ENCODE peak calls at places on chromosomes 7 and 10, in eight cellular contexts. One of them, this sample, is unnamed.

GRCh38 chr10:94343159-94343558 is 19.6 kb downstream of the NOC3L start:
- DNase-seq in Right ventricle myocardium superior: no peak
- DNase-seq in hepatic stellate cell: no peak
- DNase-seq in glutamatergic neuron: no peak
- DNase-seq in astrocyte: no peak
- DNase-seq in T1000: no peak
- DNase-seq in CD4-positive, alpha-beta T cell: no peak
- DNase-seq in stimulated activated CD4-positive, alpha-beta T cell treated with anti-CD3 and anti-CD28 coated beads, Interleukin-12 subunit alpha, Interleukin-12 subunit beta, amount 100 ng/mL, for 48 hours: no peak
- DNase-seq in this sample: no peak

GRCh38 chr7:145692237-145692950 is 424.2 kb upstream of the CNTNAP2 start:
- DNase-seq in hepatic stellate cell: no peak
- DNase-seq in T1000: peak
- DNase-seq in Right ventricle myocardium superior: peak
- DNase-seq in glutamatergic neuron: no peak
- DNase-seq in astrocyte: no peak
- DNase-seq in CD4-positive, alpha-beta T cell: no peak
- DNase-seq in stimulated activated CD4-positive, alpha-beta T cell treated with anti-CD3 and anti-CD28 coated beads, Interleukin-12 subunit alpha, Interleukin-12 subunit beta, amount 100 ng/mL, for 48 hours: no peak
- DNase-seq in this sample: no peak

GRCh38 chr10:27944005-27944404 is 54.9 kb downstream of the ODAD2 start:
- DNase-seq in astrocyte: no peak
- DNase-seq in T1000: no peak
- DNase-seq in stimulated activated CD4-positive, alpha-beta T cell treated with anti-CD3 and anti-CD28 coated beads, Interleukin-12 subunit alpha, Interleukin-12 subunit beta, amount 100 ng/mL, for 48 hours: no peak
- DNase-seq in glutamatergic neuron: no peak
- DNase-seq in hepatic stellate cell: no peak
- DNase-seq in Right ventricle myocardium superior: no peak
- DNase-seq in CD4-positive, alpha-beta T cell: no peak
- DNase-seq in this sample: no peak

GRCh38 chr10:21602313-21602712 is 68.3 kb downstream of the MLLT10 start:
- DNase-seq in astrocyte: peak
- DNase-seq in T1000: no peak
- DNase-seq in CD4-positive, alpha-beta T cell: no peak
- DNase-seq in hepatic stellate cell: no peak
- DNase-seq in Right ventricle myocardium superior: no peak
- DNase-seq in glutamatergic neuron: no peak
- DNase-seq in stimulated activated CD4-positive, alpha-beta T cell treated with anti-CD3 and anti-CD28 coated beads, Interleukin-12 subunit alpha, Interleukin-12 subunit beta, amount 100 ng/mL, for 48 hours: no peak
- DNase-seq in this sample: no peak

GRCh38 chr10:49359349-49360231 is 36.3 kb downstream of the DRGX start:
- DNase-seq in stimulated activated CD4-positive, alpha-beta T cell treated with anti-CD3 and anti-CD28 coated beads, Interleukin-12 subunit alpha, Interleukin-12 subunit beta, amount 100 ng/mL, for 48 hours: no peak
- DNase-seq in astrocyte: no peak
- DNase-seq in glutamatergic neuron: peak
- DNase-seq in T1000: no peak
- DNase-seq in Right ventricle myocardium superior: peak
- DNase-seq in hepatic stellate cell: no peak
- DNase-seq in CD4-positive, alpha-beta T cell: no peak
- DNase-seq in this sample: no peak

GRCh38 chr10:122487231-122487765 is 25.9 kb downstream of the HTRA1 start:
- DNase-seq in Right ventricle myocardium superior: peak
- DNase-seq in glutamatergic neuron: no peak
- DNase-seq in hepatic stellate cell: no peak
- DNase-seq in astrocyte: no peak
- DNase-seq in stimulated activated CD4-positive, alpha-beta T cell treated with anti-CD3 and anti-CD28 coated beads, Interleukin-12 subunit alpha, Interleukin-12 subunit beta, amount 100 ng/mL, for 48 hours: no peak
- DNase-seq in T1000: no peak
- DNase-seq in CD4-positive, alpha-beta T cell: no peak
- DNase-seq in this sample: no peak

GRCh38 chr10:80429521-80429966 is 21.2 kb downstream of the PRXL2A start:
- DNase-seq in astrocyte: no peak
- DNase-seq in glutamatergic neuron: no peak
- DNase-seq in stimulated activated CD4-positive, alpha-beta T cell treated with anti-CD3 and anti-CD28 coated beads, Interleukin-12 subunit alpha, Interleukin-12 subunit beta, amount 100 ng/mL, for 48 hours: no peak
- DNase-seq in CD4-positive, alpha-beta T cell: no peak
- DNase-seq in T1000: peak
- DNase-seq in Right ventricle myocardium superior: no peak
- DNase-seq in hepatic stellate cell: no peak
- DNase-seq in this sample: no peak

GRCh38 chr10:13658864-13659685 is 72.3 kb downstream of the PRPF18 start:
- DNase-seq in Right ventricle myocardium superior: peak
- DNase-seq in glutamatergic neuron: no peak
- DNase-seq in stimulated activated CD4-positive, alpha-beta T cell treated with anti-CD3 and anti-CD28 coated beads, Interleukin-12 subunit alpha, Interleukin-12 subunit beta, amount 100 ng/mL, for 48 hours: no peak
- DNase-seq in astrocyte: no peak
- DNase-seq in hepatic stellate cell: no peak
- DNase-seq in T1000: no peak
- DNase-seq in CD4-positive, alpha-beta T cell: no peak
- DNase-seq in this sample: no peak

GRCh38 chr7:1562126-1562525 is 6.1 kb upstream of the TMEM184A start:
- DNase-seq in T1000: no peak
- DNase-seq in glutamatergic neuron: no peak
- DNase-seq in hepatic stellate cell: no peak
- DNase-seq in CD4-positive, alpha-beta T cell: no peak
- DNase-seq in stimulated activated CD4-positive, alpha-beta T cell treated with anti-CD3 and anti-CD28 coated beads, Interleukin-12 subunit alpha, Interleukin-12 subunit beta, amount 100 ng/mL, for 48 hours: no peak
- DNase-seq in astrocyte: no peak
- DNase-seq in Right ventricle myocardium superior: no peak
- DNase-seq in this sample: no peak

GRCh38 chr7:156096806-156097538 is 284.7 kb upstream of the SHH start:
- DNase-seq in Right ventricle myocardium superior: no peak
- DNase-seq in hepatic stellate cell: no peak
- DNase-seq in glutamatergic neuron: no peak
- DNase-seq in stimulated activated CD4-positive, alpha-beta T cell treated with anti-CD3 and anti-CD28 coated beads, Interleukin-12 subunit alpha, Interleukin-12 subunit beta, amount 100 ng/mL, for 48 hours: no peak
- DNase-seq in T1000: no peak
- DNase-seq in astrocyte: peak
- DNase-seq in CD4-positive, alpha-beta T cell: no peak
- DNase-seq in this sample: no peak

GRCh38 chr7:16421333-16422099 is at the start of gene CRPPA:
- DNase-seq in astrocyte: peak
- DNase-seq in CD4-positive, alpha-beta T cell: peak
- DNase-seq in glutamatergic neuron: peak
- DNase-seq in hepatic stellate cell: peak
- DNase-seq in T1000: no peak
- DNase-seq in Right ventricle myocardium superior: peak
- DNase-seq in stimulated activated CD4-positive, alpha-beta T cell treated with anti-CD3 and anti-CD28 coated beads, Interleukin-12 subunit alpha, Interleukin-12 subunit beta, amount 100 ng/mL, for 48 hours: no peak
- DNase-seq in this sample: no peak

GRCh38 chr7:27124096-27124978 is 6.2 kb downstream of the HOXA4 start:
- DNase-seq in astrocyte: peak
- DNase-seq in Right ventricle myocardium superior: no peak
- DNase-seq in CD4-positive, alpha-beta T cell: no peak
- DNase-seq in hepatic stellate cell: no peak
- DNase-seq in stimulated activated CD4-positive, alpha-beta T cell treated with anti-CD3 and anti-CD28 coated beads, Interleukin-12 subunit alpha, Interleukin-12 subunit beta, amount 100 ng/mL, for 48 hours: no peak
- DNase-seq in T1000: peak
- DNase-seq in glutamatergic neuron: no peak
- DNase-seq in this sample: no peak

GRCh38 chr7:2028733-2029132 is 204.0 kb downstream of the MAD1L1 start:
- DNase-seq in stimulated activated CD4-positive, alpha-beta T cell treated with anti-CD3 and anti-CD28 coated beads, Interleukin-12 subunit alpha, Interleukin-12 subunit beta, amount 100 ng/mL, for 48 hours: no peak
- DNase-seq in hepatic stellate cell: no peak
- DNase-seq in T1000: no peak
- DNase-seq in CD4-positive, alpha-beta T cell: no peak
- DNase-seq in astrocyte: no peak
- DNase-seq in Right ventricle myocardium superior: no peak
- DNase-seq in glutamatergic neuron: no peak
- DNase-seq in this sample: no peak

GRCh38 chr10:78909268-78909667 is 159.5 kb upstream of the ZMIZ1 start:
- DNase-seq in astrocyte: no peak
- DNase-seq in stimulated activated CD4-positive, alpha-beta T cell treated with anti-CD3 and anti-CD28 coated beads, Interleukin-12 subunit alpha, Interleukin-12 subunit beta, amount 100 ng/mL, for 48 hours: no peak
- DNase-seq in Right ventricle myocardium superior: no peak
- DNase-seq in glutamatergic neuron: no peak
- DNase-seq in CD4-positive, alpha-beta T cell: no peak
- DNase-seq in hepatic stellate cell: no peak
- DNase-seq in T1000: no peak
- DNase-seq in this sample: no peak

GRCh38 chr10:29915116-29915785 is 144.1 kb downstream of the JCAD start:
- DNase-seq in hepatic stellate cell: no peak
- DNase-seq in Right ventricle myocardium superior: no peak
- DNase-seq in astrocyte: peak
- DNase-seq in T1000: no peak
- DNase-seq in stimulated activated CD4-positive, alpha-beta T cell treated with anti-CD3 and anti-CD28 coated beads, Interleukin-12 subunit alpha, Interleukin-12 subunit beta, amount 100 ng/mL, for 48 hours: no peak
- DNase-seq in glutamatergic neuron: no peak
- DNase-seq in CD4-positive, alpha-beta T cell: no peak
- DNase-seq in this sample: no peak

GRCh38 chr10:111297351-111297848 is 220.6 kb downstream of the ADRA2A start:
- DNase-seq in astrocyte: peak
- DNase-seq in Right ventricle myocardium superior: no peak
- DNase-seq in T1000: peak
- DNase-seq in glutamatergic neuron: no peak
- DNase-seq in hepatic stellate cell: peak
- DNase-seq in stimulated activated CD4-positive, alpha-beta T cell treated with anti-CD3 and anti-CD28 coated beads, Interleukin-12 subunit alpha, Interleukin-12 subunit beta, amount 100 ng/mL, for 48 hours: no peak
- DNase-seq in CD4-positive, alpha-beta T cell: no peak
- DNase-seq in this sample: no peak

GRCh38 chr7:80646088-80646961 is 7.9 kb downstream of the CD36 start:
- DNase-seq in hepatic stellate cell: no peak
- DNase-seq in Right ventricle myocardium superior: peak
- DNase-seq in glutamatergic neuron: no peak
- DNase-seq in T1000: no peak
- DNase-seq in CD4-positive, alpha-beta T cell: no peak
- DNase-seq in astrocyte: no peak
- DNase-seq in stimulated activated CD4-positive, alpha-beta T cell treated with anti-CD3 and anti-CD28 coated beads, Interleukin-12 subunit alpha, Interleukin-12 subunit beta, amount 100 ng/mL, for 48 hours: no peak
- DNase-seq in this sample: no peak

GRCh38 chr10:71878327-71879034 is 27.4 kb upstream of the PSAP start:
- DNase-seq in T1000: no peak
- DNase-seq in hepatic stellate cell: no peak
- DNase-seq in astrocyte: no peak
- DNase-seq in stimulated activated CD4-positive, alpha-beta T cell treated with anti-CD3 and anti-CD28 coated beads, Interleukin-12 subunit alpha, Interleukin-12 subunit beta, amount 100 ng/mL, for 48 hours: no peak
- DNase-seq in glutamatergic neuron: peak
- DNase-seq in Right ventricle myocardium superior: no peak
- DNase-seq in CD4-positive, alpha-beta T cell: peak
- DNase-seq in this sample: peak